ENCODE peak calls at places on chromosomes 5 and 9, in four cellular contexts. One of them, this sample, is unnamed.
A peak's percentile ranks its signal among the peaks of the same experiment; 100 is the strongest.

GRCh38 chr5:139648205-139649081 is at the start of gene CXXC5:
- DNase-seq in HepG2: no peak
- DNase-seq in HCT116: no peak
- DNase-seq in SK-N-SH: peak; percentile 96
- DNase-seq in this sample: peak; percentile 92

GRCh38 chr9:128151343-128152132 is 2.3 kb downstream of the LCN2 start:
- DNase-seq in HepG2: no peak
- DNase-seq in HCT116: no peak
- DNase-seq in SK-N-SH: no peak
- DNase-seq in this sample: no peak

GRCh38 chr9:136759001-136759400 is 958 bp upstream of the LCN8 start:
- DNase-seq in HepG2: no peak
- DNase-seq in HCT116: no peak
- DNase-seq in SK-N-SH: no peak
- DNase-seq in this sample: no peak

GRCh38 chr5:181052928-181053759 is 13.1 kb downstream of the BTNL9 start:
- DNase-seq in HepG2: no peak
- DNase-seq in HCT116: no peak
- DNase-seq in SK-N-SH: peak; percentile 67
- DNase-seq in this sample: peak; percentile 76

GRCh38 chr5:172005708-172006377 is 595 bp downstream of the FBXW11 start:
- DNase-seq in HepG2: peak; percentile 16
- DNase-seq in HCT116: no peak
- DNase-seq in SK-N-SH: peak; percentile 75
- DNase-seq in this sample: peak; percentile 49

GRCh38 chr5:43802119-43802518 is 199.1 kb downstream of the NNT start:
- DNase-seq in HepG2: no peak
- DNase-seq in HCT116: no peak
- DNase-seq in SK-N-SH: no peak
- DNase-seq in this sample: no peak

GRCh38 chr9:20980713-20981481 is 50.5 kb downstream of the HACD4 start:
- DNase-seq in HepG2: no peak
- DNase-seq in HCT116: no peak
- DNase-seq in SK-N-SH: no peak
- DNase-seq in this sample: no peak

GRCh38 chr5:10563940-10564837 is at the start of gene ANKRD33B:
- DNase-seq in HepG2: peak; percentile 9
- DNase-seq in HCT116: no peak
- DNase-seq in SK-N-SH: peak; percentile 78
- DNase-seq in this sample: no peak

GRCh38 chr5:40399349-40399748 is 280.4 kb upstream of the PTGER4 start:
- DNase-seq in HepG2: no peak
- DNase-seq in HCT116: no peak
- DNase-seq in SK-N-SH: no peak
- DNase-seq in this sample: no peak

GRCh38 chr5:132777209-132778069 is at the start of gene SEPTIN8:
- DNase-seq in HepG2: no peak
- DNase-seq in HCT116: no peak
- DNase-seq in SK-N-SH: peak; percentile 90
- DNase-seq in this sample: peak; percentile 72

GRCh38 chr9:133065070-133065388 is 3.2 kb downstream of the CEL start:
- DNase-seq in HepG2: no peak
- DNase-seq in HCT116: no peak
- DNase-seq in SK-N-SH: no peak
- DNase-seq in this sample: no peak

GRCh38 chr5:149282966-149283332 is 11.3 kb downstream of the AFAP1L1 start:
- DNase-seq in HepG2: no peak
- DNase-seq in HCT116: no peak
- DNase-seq in SK-N-SH: no peak
- DNase-seq in this sample: peak; percentile 15

GRCh38 chr5:59769041-59769360 is 124.5 kb downstream of the PDE4D start:
- DNase-seq in HepG2: no peak
- DNase-seq in HCT116: no peak
- DNase-seq in SK-N-SH: no peak
- DNase-seq in this sample: no peak

GRCh38 chr5:27472000-27472763 is 433.8 kb upstream of the CDH9 start:
- DNase-seq in HepG2: peak; percentile 98
- DNase-seq in HCT116: no peak
- DNase-seq in SK-N-SH: peak; percentile 3
- DNase-seq in this sample: peak; percentile 91

GRCh38 chr9:112308576-112308975 is 24.8 kb downstream of the PTBP3 start:
- DNase-seq in HepG2: peak; percentile 56
- DNase-seq in HCT116: no peak
- DNase-seq in SK-N-SH: no peak
- DNase-seq in this sample: no peak

GRCh38 chr9:97938081-97938644 is at the start of gene HEMGN:
- DNase-seq in HepG2: no peak
- DNase-seq in HCT116: no peak
- DNase-seq in SK-N-SH: no peak
- DNase-seq in this sample: no peak

GRCh38 chr5:124576848-124577409 is 169.5 kb downstream of the ZNF608 start:
- DNase-seq in HepG2: no peak
- DNase-seq in HCT116: no peak
- DNase-seq in SK-N-SH: no peak
- DNase-seq in this sample: no peak

GRCh38 chr5:124411089-124411488 is 335.4 kb downstream of the ZNF608 start:
- DNase-seq in HepG2: no peak
- DNase-seq in HCT116: no peak
- DNase-seq in SK-N-SH: no peak
- DNase-seq in this sample: peak; percentile 53

GRCh38 chr5:132095077-132095744 is 21.6 kb downstream of the CSF2 start:
- DNase-seq in HepG2: no peak
- DNase-seq in HCT116: no peak
- DNase-seq in SK-N-SH: no peak
- DNase-seq in this sample: no peak

GRCh38 chr9:136691316-136692189 is 4.3 kb upstream of the AGPAT2 start:
- DNase-seq in HepG2: no peak
- DNase-seq in HCT116: no peak
- DNase-seq in SK-N-SH: no peak
- DNase-seq in this sample: no peak

GRCh38 chr5:137344723-137345322 is 154.3 kb downstream of the SPOCK1 start:
- DNase-seq in HepG2: peak; percentile 26
- DNase-seq in HCT116: peak; percentile 36
- DNase-seq in SK-N-SH: peak; percentile 28
- DNase-seq in this sample: no peak

GRCh38 chr5:44245936-44246335 is 143.3 kb downstream of the FGF10 start:
- DNase-seq in HepG2: no peak
- DNase-seq in HCT116: no peak
- DNase-seq in SK-N-SH: no peak
- DNase-seq in this sample: no peak

GRCh38 chr9:99326112-99326916 is 104.2 kb downstream of the SEC61B start:
- DNase-seq in HepG2: no peak
- DNase-seq in HCT116: no peak
- DNase-seq in SK-N-SH: no peak
- DNase-seq in this sample: no peak

GRCh38 chr9:103757062-103757461 is 337.0 kb upstream of the SMC2 start:
- DNase-seq in HepG2: no peak
- DNase-seq in HCT116: no peak
- DNase-seq in SK-N-SH: no peak
- DNase-seq in this sample: no peak

GRCh38 chr5:89246252-89246651 is 363.3 kb upstream of the MEF2C start:
- DNase-seq in HepG2: no peak
- DNase-seq in HCT116: no peak
- DNase-seq in SK-N-SH: no peak
- DNase-seq in this sample: no peak

GRCh38 chr9:98916660-98917059 is 27.0 kb upstream of the COL15A1 start:
- DNase-seq in HepG2: no peak
- DNase-seq in HCT116: no peak
- DNase-seq in SK-N-SH: no peak
- DNase-seq in this sample: no peak

GRCh38 chr9:130143974-130144373 is 28.2 kb upstream of the NCS1 start:
- DNase-seq in HepG2: no peak
- DNase-seq in HCT116: no peak
- DNase-seq in SK-N-SH: no peak
- DNase-seq in this sample: no peak
- TF ChIP-seq JUND in HepG2: no peak
- TF ChIP-seq JUND in HCT116: no peak
- TF ChIP-seq JUND in SK-N-SH: no peak
- TF ChIP-seq JUND in this sample: no peak

GRCh38 chr5:37056762-37057161 is 180.2 kb downstream of the NIPBL start:
- DNase-seq in HepG2: no peak
- DNase-seq in HCT116: no peak
- DNase-seq in SK-N-SH: no peak
- DNase-seq in this sample: no peak
- TF ChIP-seq JUND in HepG2: no peak
- TF ChIP-seq JUND in HCT116: no peak
- TF ChIP-seq JUND in SK-N-SH: no peak
- TF ChIP-seq JUND in this sample: no peak

GRCh38 chr5:107673368-107674136 is 2.8 kb upstream of the EFNA5 start:
- DNase-seq in HepG2: peak; percentile 66
- DNase-seq in HCT116: peak; percentile 86
- DNase-seq in SK-N-SH: peak; percentile 77
- DNase-seq in this sample: peak; percentile 76

GRCh38 chr5:107670927-107671741 is at the start of gene EFNA5:
- DNase-seq in HepG2: no peak
- DNase-seq in HCT116: peak; percentile 26
- DNase-seq in SK-N-SH: peak; percentile 71
- DNase-seq in this sample: peak; percentile 40

GRCh38 chr5:107673106-107673367 is 2.3 kb upstream of the EFNA5 start:
- DNase-seq in HepG2: no peak
- DNase-seq in HCT116: no peak
- DNase-seq in SK-N-SH: no peak
- DNase-seq in this sample: no peak

GRCh38 chr5:107671742-107672211 is 1.0 kb upstream of the EFNA5 start:
- DNase-seq in HepG2: no peak
- DNase-seq in HCT116: peak; percentile 47
- DNase-seq in SK-N-SH: peak; percentile 60
- DNase-seq in this sample: no peak

DNA sequence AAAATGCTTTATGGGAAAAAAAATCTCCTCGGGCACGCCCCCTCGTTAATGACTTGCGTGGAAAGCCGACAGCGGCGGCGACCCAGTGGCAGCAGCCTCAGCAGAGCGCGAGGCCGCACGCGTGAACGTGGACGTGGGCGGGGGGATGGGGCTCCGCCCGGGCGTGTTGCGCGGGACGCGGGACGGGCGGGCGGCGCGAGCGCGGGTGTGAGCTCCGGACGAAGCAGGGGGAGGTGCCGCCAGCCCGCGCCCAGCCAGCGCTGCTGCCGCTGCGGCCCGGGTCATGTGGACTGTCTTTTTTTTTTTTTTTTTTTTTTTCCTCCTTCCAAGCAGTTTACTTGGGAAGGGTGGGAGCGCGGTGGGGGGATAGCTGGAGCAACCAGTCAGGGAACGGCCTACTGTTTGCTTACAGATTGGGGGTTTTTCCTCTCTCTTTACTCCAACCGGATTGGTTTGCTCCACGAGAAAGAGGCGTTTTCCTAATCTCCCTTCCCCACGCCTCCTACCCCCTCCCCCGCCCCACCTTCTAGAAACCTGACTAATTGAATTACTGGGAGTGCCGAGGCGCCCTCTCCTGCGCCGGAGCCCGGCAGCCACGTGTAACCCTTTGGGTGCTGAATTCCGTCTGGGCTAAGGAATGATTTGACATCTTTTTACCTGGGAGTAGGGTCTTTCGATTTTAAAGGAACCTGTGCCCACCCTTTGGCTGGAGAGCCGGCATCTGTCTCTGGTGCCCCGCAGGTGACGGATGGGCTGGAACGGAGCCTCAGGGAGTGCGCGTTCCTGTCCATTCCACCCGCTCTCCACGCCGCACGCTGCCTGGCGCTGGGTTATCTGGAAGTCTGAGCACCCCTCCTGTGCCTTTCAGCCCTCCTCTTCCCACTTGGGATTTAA is 1.7 kb upstream of the EFNA5 start:
- DNase-seq in HepG2: peak; percentile 15
- DNase-seq in HCT116: peak; percentile 88
- DNase-seq in SK-N-SH: peak; percentile 86
- DNase-seq in this sample: peak; percentile 96
- TF ChIP-seq JUND in HepG2: no peak
- TF ChIP-seq JUND in HCT116: no peak
- TF ChIP-seq JUND in SK-N-SH: no peak
- TF ChIP-seq JUND in this sample: no peak

GRCh38 chr5:32013658-32014057 is 160.5 kb downstream of the GOLPH3 start:
- DNase-seq in HepG2: no peak
- DNase-seq in HCT116: no peak
- DNase-seq in SK-N-SH: no peak
- DNase-seq in this sample: no peak
- TF ChIP-seq JUND in HepG2: no peak
- TF ChIP-seq JUND in HCT116: no peak
- TF ChIP-seq JUND in SK-N-SH: no peak
- TF ChIP-seq JUND in this sample: no peak

This sample was measured in T47D.